ENCODE peak calls at places on chromosome 20, in seven cellular contexts. G is neural crest cell; C is RPMI7951; O is stomach; D is CD8-positive, alpha-beta T cell; N is left cardiac atrium; M is central memory CD4-positive, alpha-beta T cell. R is an unnamed sample.
A peak's percentile ranks its signal among the peaks of the same experiment; 100 is the strongest.

GRCh38 chr20:61520761-61521460 is 268.9 kb downstream of the CDH4 start:
- DNase-seq in G (no peak), C (peak; percentile 48), O (no peak), D (no peak), N (no peak), M (no peak), R (peak; percentile 60)

GRCh38 chr20:32961956-32962517 is 42.2 kb downstream of the SUN5 start:
- DNase-seq in G (no peak), C (no peak), O (no peak), D (no peak), N (no peak), M (no peak), R (no peak)

GRCh38 chr20:58890073-58890453 is 37.5 kb downstream of the GNAS start:
- DNase-seq in G (no peak), C (no peak), O (no peak), D (no peak), N (no peak), M (no peak), R (no peak)

GRCh38 chr20:46089076-46089337 is 755 bp downstream of the NCOA5 start:
- DNase-seq in G (no peak), C (peak; percentile 37), O (no peak), D (no peak), N (no peak), M (no peak), R (no peak)

GRCh38 chr20:33539129-33539528 is 49.2 kb downstream of the CBFA2T2 start:
- DNase-seq in G (no peak), C (peak; percentile 21), O (no peak), D (no peak), N (no peak), M (no peak), R (peak; percentile 90)

GRCh38 chr20:11919046-11919445 is 1.4 kb downstream of the BTBD3 start:
- DNase-seq in G (no peak), C (no peak), O (peak; percentile 70), D (no peak), N (no peak), M (no peak), R (no peak)

GRCh38 chr20:5658897-5659296 is 91.3 kb upstream of the SHLD1 start:
- DNase-seq in G (peak; percentile 9), C (peak; percentile 95), O (peak; percentile 29), D (peak; percentile 69), N (peak; percentile 77), M (peak; percentile 36), R (peak; percentile 97)

GRCh38 chr20:62952373-62953166 is at the start of gene SLC17A9:
- DNase-seq in G (no peak), C (peak; percentile 69), O (peak; percentile 84), D (peak; percentile 44), N (peak; percentile 87), M (peak; percentile 17), R (peak; percentile 31)

GRCh38 chr20:14963262-14963663 is 625.9 kb upstream of the FLRT3 start:
- DNase-seq in G (no peak), C (peak; percentile 7), O (no peak), D (no peak), N (no peak), M (no peak), R (no peak)

GRCh38 chr20:59813126-59813947 is 120.1 kb downstream of the SYCP2 start:
- DNase-seq in G (no peak), C (no peak), O (peak; percentile 7), D (no peak), N (no peak), M (no peak), R (no peak)

GRCh38 chr20:17768267-17768666 is 68.5 kb downstream of the BANF2 start:
- DNase-seq in G (no peak), C (no peak), O (no peak), D (no peak), N (no peak), M (no peak), R (peak; percentile 8)

GRCh38 chr20:24316731-24317130 is 152.7 kb upstream of the SYNDIG1 start:
- DNase-seq in G (no peak), C (no peak), O (no peak), D (no peak), N (no peak), M (no peak), R (no peak)

GRCh38 chr20:45974896-45975565 is 3.0 kb upstream of the ZNF335 start:
- DNase-seq in G (no peak), C (peak; percentile 35), O (no peak), D (no peak), N (no peak), M (no peak), R (no peak)

GRCh38 chr20:58131581-58132142 is 96.8 kb downstream of the ANKRD60 start:
- DNase-seq in G (no peak), C (peak; percentile 100), O (no peak), D (no peak), N (no peak), M (no peak), R (peak; percentile 91)

GRCh38 chr20:50916257-50916656 is 15.0 kb downstream of the ADNP start:
- DNase-seq in G (no peak), C (peak; percentile 47), O (no peak), D (no peak), N (no peak), M (no peak), R (peak; percentile 54)

GRCh38 chr20:51752343-51752951 is 15.7 kb downstream of the ATP9A start:
- DNase-seq in G (no peak), C (peak; percentile 92), O (no peak), D (no peak), N (no peak), M (no peak), R (peak; percentile 80)

GRCh38 chr20:49935746-49936152 is 448 bp upstream of the RNF114 start:
- DNase-seq in G (no peak), C (no peak), O (no peak), D (no peak), N (no peak), M (no peak), R (no peak)

GRCh38 chr20:48189177-48189576 is 403.9 kb upstream of the SULF2 start:
- DNase-seq in G (no peak), C (peak; percentile 61), O (no peak), D (no peak), N (no peak), M (no peak), R (peak; percentile 34)

GRCh38 chr20:61125536-61126180 is 126.4 kb upstream of the CDH4 start:
- DNase-seq in G (no peak), C (no peak), O (no peak), D (no peak), N (no peak), M (no peak), R (no peak)

GRCh38 chr20:18092890-18093289 is 35.2 kb upstream of the OVOL2 start:
- DNase-seq in G (no peak), C (no peak), O (no peak), D (no peak), N (no peak), M (no peak), R (no peak)

GRCh38 chr20:46051556-46052323 is 22.7 kb downstream of the SLC12A5 start:
- DNase-seq in G (no peak), C (peak; percentile 29), O (no peak), D (no peak), N (no peak), M (no peak), R (no peak)

GRCh38 chr20:23641936-23642751 is 4.4 kb upstream of the CST3 start:
- DNase-seq in G (no peak), C (peak; percentile 99), O (no peak), D (no peak), N (no peak), M (no peak), R (peak; percentile 83)

GRCh38 chr20:25676164-25676809 is 20.4 kb downstream of the ZNF337 start:
- DNase-seq in G (no peak), C (peak; percentile 47), O (no peak), D (no peak), N (no peak), M (no peak), R (peak; percentile 92)

GRCh38 chr20:42051935-42052334 is 433.8 kb upstream of the CHD6 start:
- DNase-seq in G (no peak), C (no peak), O (no peak), D (no peak), N (no peak), M (no peak), R (no peak)

GRCh38 chr20:2165871-2166270 is 64.2 kb downstream of the STK35 start:
- DNase-seq in G (no peak), C (no peak), O (peak; percentile 3), D (no peak), N (no peak), M (no peak), R (no peak)

GRCh38 chr20:5118220-5119142 is 1.3 kb downstream of the PCNA start:
- DNase-seq in G (no peak), C (no peak), O (no peak), D (no peak), N (no peak), M (no peak), R (no peak)

GRCh38 chr20:17969884-17970409 is 1.1 kb downstream of the MGME1 start:
- DNase-seq in G (no peak), C (peak; percentile 86), O (no peak), D (peak; percentile 29), N (no peak), M (peak; percentile 48), R (peak; percentile 77)

GRCh38 chr20:50613438-50614169 is 77.7 kb downstream of the RIPOR3 start:
- DNase-seq in G (no peak), C (no peak), O (no peak), D (no peak), N (no peak), M (no peak), R (no peak)

GRCh38 chr20:44326391-44327159 is 10.3 kb upstream of the R3HDML start:
- DNase-seq in G (no peak), C (no peak), O (no peak), D (no peak), N (no peak), M (no peak), R (no peak)

R was measured in iris pigment epithelial cell.